ENCODE peak calls at places on chromosomes 16 and 17, in four cellular contexts. H is transverse colon, J is Peyer's patch, U is esophagus squamous epithelium. M is an unnamed sample.

GRCh38 chr16:7140899-7141298 is 191.7 kb upstream of the RBFOX1 start:
- DNase-seq in H (no peak), J (no peak), U (no peak), M (no peak)

GRCh38 chr16:67286441-67287235 is 7.3 kb downstream of the PLEKHG4 start:
- DNase-seq in H (no peak), J (no peak), U (no peak), M (no peak)

GRCh38 chr17:16085066-16085699 is 85.6 kb downstream of the TTC19 start:
- DNase-seq in H (no peak), J (no peak), U (no peak), M (no peak)

GRCh38 chr16:23754594-23755483 is at the start of gene CHP2:
- DNase-seq in H (peak), J (peak), U (no peak), M (no peak)

GRCh38 chr17:16924701-16925440 is 47.0 kb downstream of the TNFRSF13B start:
- DNase-seq in H (peak), J (peak), U (no peak), M (peak)

GRCh38 chr16:6918661-6919060 is 414.0 kb upstream of the RBFOX1 start:
- DNase-seq in H (no peak), J (no peak), U (no peak), M (no peak)

GRCh38 chr16:50553731-50554360 is 5.7 kb downstream of the NKD1 start:
- DNase-seq in H (no peak), J (no peak), U (no peak), M (no peak)

GRCh38 chr17:51260237-51260959 is at the start of gene UTP18:
- DNase-seq in H (peak), J (peak), U (peak), M (peak)

GRCh38 chr17:35804658-35805192 is 4.6 kb upstream of the TAF15 start:
- DNase-seq in H (peak), J (peak), U (no peak), M (no peak)

GRCh38 chr16:30756781-30757100 is 5.1 kb downstream of the CFAP119 start:
- DNase-seq in H (no peak), J (no peak), U (no peak), M (no peak)

GRCh38 chr17:26818736-26819135 is 475.2 kb upstream of the WSB1 start:
- DNase-seq in H (no peak), J (no peak), U (no peak), M (no peak)

GRCh38 chr17:7323731-7324437 is 5.3 kb downstream of the NEURL4 start:
- DNase-seq in H (peak), J (peak), U (no peak), M (no peak)

GRCh38 chr17:51397361-51398127 is 137.2 kb downstream of the UTP18 start:
- DNase-seq in H (no peak), J (no peak), U (no peak), M (no peak)

GRCh38 chr17:28950017-28950751 is 1.1 kb downstream of the PHF12 start:
- DNase-seq in H (peak), J (peak), U (no peak), M (peak)

GRCh38 chr16:87424260-87424659 is 32.1 kb downstream of the MAP1LC3B start:
- DNase-seq in H (no peak), J (no peak), U (no peak), M (no peak)

GRCh38 chr17:74987909-74988711 is 678 bp downstream of the CDR2L start:
- DNase-seq in H (peak), J (peak), U (no peak), M (peak)
- TF ChIP-seq CTCF in H (peak), J (no peak), U (peak), M (no peak)

GRCh38 chr17:59826741-59827453 is 65.8 kb downstream of the TUBD1 start:
- DNase-seq in H (no peak), J (peak), U (no peak), M (no peak)

GRCh38 chr17:59827721-59828477 is 64.8 kb downstream of the TUBD1 start:
- DNase-seq in H (no peak), J (peak), U (no peak), M (no peak)

GRCh38 chr17:59828478-59828760 is 64.3 kb downstream of the TUBD1 start:
- DNase-seq in H (no peak), J (no peak), U (no peak), M (no peak)

GRCh38 chr17:59829217-59830006 is 63.3 kb downstream of the TUBD1 start:
- DNase-seq in H (no peak), J (peak), U (no peak), M (no peak)

DNA sequence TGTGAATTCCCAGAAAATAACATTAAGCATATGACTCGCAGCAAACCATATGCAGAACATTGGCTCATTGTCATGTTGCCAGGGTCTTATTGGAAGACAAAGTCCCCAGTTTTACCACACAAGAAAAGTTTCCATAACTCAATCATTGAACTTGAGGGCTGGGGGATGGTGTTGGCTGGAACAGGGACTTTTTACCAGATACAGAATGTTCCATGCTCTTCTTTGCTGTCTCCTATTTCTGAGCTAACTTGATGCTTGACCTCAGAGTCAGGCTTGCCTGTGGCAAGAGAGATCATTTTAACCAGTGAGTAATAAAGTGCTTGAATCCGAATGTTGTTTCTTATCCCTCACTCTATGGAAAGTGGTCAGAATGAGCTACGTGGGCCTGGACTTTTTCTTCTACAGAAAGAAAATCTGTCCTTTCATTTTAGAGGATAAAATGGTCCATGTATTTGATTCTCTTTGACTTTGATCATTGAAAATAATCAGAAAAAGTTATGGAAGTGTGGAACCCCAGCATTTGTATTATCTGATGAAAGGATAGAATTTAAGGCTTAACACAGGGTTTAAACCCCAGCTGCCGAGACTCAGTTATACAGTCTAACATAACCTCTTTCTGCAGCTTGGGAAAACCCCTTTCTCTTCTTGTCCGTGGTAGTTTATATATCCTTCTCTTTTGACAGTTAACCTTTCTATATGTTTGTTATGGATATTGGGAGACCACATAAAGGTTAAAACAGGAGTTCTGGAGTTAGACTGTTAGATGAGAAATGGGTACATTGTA is 67.0 kb downstream of the TUBD1 start:
- DNase-seq in H (no peak), J (peak), U (no peak), M (no peak)
- TF ChIP-seq POLR2A in H (peak), J (no peak), U (no peak), M (no peak)

GRCh38 chr17:65360961-65361552 is 200.4 kb downstream of the AXIN2 start:
- DNase-seq in H (peak), J (no peak), U (no peak), M (no peak)

GRCh38 chr17:65362826-65363225 is 198.6 kb downstream of the AXIN2 start:
- DNase-seq in H (no peak), J (no peak), U (no peak), M (no peak)

GRCh38 chr17:65365209-65365608 is 196.2 kb downstream of the AXIN2 start:
- DNase-seq in H (no peak), J (no peak), U (no peak), M (no peak)

GRCh38 chr17:65366102-65366844 is 195.2 kb downstream of the AXIN2 start:
- DNase-seq in H (no peak), J (no peak), U (no peak), M (no peak)

DNA sequence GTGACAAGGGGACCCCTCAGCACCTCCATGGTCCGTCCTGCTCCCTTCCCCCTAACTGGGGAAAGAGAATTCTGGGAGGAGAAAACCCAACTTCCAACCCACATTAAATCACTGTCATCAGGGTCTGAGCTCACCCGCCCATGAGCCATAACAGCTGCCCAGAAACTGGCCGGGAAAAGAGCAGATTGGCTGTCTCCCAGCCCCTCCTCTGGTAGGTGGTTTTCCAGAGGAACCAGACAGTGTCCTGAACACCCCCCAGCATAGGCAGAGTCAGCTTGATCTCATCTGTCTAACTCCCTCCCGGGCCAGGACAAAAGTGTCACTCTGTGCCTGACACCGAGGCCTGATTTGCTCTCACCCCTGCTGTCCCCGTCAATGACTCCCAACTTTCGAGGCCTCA is 197.0 kb downstream of the AXIN2 start:
- DNase-seq in H (no peak), J (no peak), U (no peak), M (no peak)
- TF ChIP-seq CTCF in H (no peak), J (no peak), U (no peak), M (no peak)

GRCh38 chr16:56462064-56462796 is 10.9 kb downstream of the OGFOD1 start:
- DNase-seq in H (no peak), J (no peak), U (no peak), M (no peak)

GRCh38 chr16:56457927-56458470 is 6.6 kb downstream of the OGFOD1 start:
- DNase-seq in H (no peak), J (no peak), U (no peak), M (no peak)

GRCh38 chr16:56463153-56463552 is 11.8 kb downstream of the OGFOD1 start:
- DNase-seq in H (no peak), J (no peak), U (no peak), M (no peak)

DNA sequence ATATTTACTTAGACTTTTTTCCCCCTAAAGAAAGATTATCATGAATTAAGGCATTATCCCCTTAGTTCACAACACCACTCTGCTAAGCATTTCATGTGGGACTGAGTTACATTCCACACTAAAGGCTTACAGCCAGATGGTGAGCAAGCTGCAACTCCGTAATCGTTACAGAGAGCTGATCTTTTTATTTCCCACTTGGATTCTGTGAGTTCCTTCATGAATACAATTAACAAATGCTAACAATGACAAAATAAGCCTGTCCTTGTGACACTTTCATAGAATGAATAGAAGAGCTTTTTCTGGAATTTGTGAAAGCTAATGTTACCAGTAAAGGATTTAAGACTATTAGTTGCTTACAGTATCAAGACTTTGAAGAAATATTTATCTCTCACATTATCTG is 8.7 kb downstream of the OGFOD1 start:
- DNase-seq in H (no peak), J (no peak), U (no peak), M (no peak)
- TF ChIP-seq POLR2A in H (no peak), J (no peak), U (no peak), M (no peak)

GRCh38 chr16:46883353-46883689 is 841 bp upstream of the GPT2 start:
- DNase-seq in H (peak), J (no peak), U (no peak), M (no peak)
- TF ChIP-seq CTCF in H (no peak), J (no peak), U (no peak), M (no peak)

GRCh38 chr17:50094753-50095616 is at the start of gene PDK2:
- DNase-seq in H (peak), J (peak), U (peak), M (peak)
- TF ChIP-seq POLR2A in H (peak), J (peak), U (peak), M (no peak)

DNA sequence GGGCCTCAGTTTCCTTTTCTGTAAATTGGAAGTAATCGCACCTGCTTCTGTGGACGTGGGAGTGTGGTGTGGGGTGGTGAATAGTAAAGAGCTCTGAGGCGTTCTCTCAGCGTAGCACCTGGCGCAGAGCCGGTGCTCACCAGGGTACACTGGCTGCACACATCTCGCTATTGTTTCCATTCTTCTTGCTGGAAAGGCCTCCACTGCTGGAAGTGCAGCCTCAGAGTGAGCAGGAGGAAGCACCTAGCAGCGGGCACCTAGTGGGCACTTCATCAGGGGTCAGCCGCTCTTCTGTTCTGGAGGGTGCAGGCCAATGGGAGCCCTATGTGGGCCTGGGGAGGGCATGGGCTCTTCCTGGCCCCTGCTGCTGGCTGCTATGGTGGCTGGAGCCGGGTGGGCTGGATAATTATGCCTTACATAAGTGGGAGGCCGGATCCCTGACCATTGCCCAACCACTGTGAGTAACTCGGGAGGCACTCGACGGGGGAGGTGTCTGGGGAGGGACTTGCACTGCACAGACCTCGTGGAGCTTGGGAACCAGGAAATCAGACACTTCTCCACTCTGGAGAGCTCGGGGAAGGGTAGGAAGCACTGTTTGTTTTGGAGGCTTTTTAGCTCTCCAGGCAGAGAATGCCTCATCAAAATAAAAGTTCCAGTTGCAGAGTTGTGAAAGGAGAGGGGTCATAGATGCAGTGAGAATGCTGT is 1.7 kb downstream of the MAP2K3 start:
- DNase-seq in H (peak), J (peak), U (peak), M (peak)
- TF ChIP-seq CTCF in H (no peak), J (no peak), U (no peak), M (no peak)

GRCh38 chr17:75720656-75721462 is at the start of gene ITGB4:
- DNase-seq in H (peak), J (peak), U (no peak), M (peak)
- TF ChIP-seq POLR2A in H (peak), J (peak), U (peak), M (peak)

GRCh38 chr17:10881959-10882358 is 44.1 kb upstream of the PIRT start:
- DNase-seq in H (no peak), J (no peak), U (no peak), M (no peak)

GRCh38 chr17:10875984-10876555 is 38.2 kb upstream of the PIRT start:
- DNase-seq in H (peak), J (peak), U (no peak), M (no peak)

GRCh38 chr17:10875411-10875810 is 37.5 kb upstream of the PIRT start:
- DNase-seq in H (no peak), J (no peak), U (no peak), M (no peak)

DNA sequence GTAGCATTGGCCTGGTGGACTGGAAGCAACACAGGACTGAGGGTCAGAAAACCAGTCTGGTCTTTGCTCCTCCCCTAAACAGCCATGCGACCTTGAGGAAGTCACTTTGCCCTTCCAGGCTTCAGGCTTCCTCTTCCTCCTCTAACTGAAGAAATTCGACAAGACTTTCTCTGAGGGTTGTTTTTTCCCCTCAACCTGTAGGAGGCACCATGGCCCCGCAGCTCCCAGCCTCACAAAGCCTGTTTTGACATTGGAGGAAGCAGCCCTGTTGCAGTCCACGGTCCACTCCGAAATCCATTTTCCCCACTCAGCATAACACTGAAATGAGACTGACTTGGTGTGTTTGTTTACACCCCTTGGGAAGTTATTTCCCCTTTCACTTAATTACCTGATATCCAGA is 41.2 kb upstream of the PIRT start:
- DNase-seq in H (peak), J (no peak), U (no peak), M (no peak)
- TF ChIP-seq CTCF in H (peak), J (peak), U (peak), M (peak)

M was measured in suprapubic skin.